ENCODE peak calls at places on chromosomes 6 and 20, in six cellular contexts. One of them, this sample, is unnamed. For H3K4me1, the result is how much of the 10 kb centered on the place peaks cover.

GRCh38 chr6:131023834-131024504 is 39.1 kb downstream of the EPB41L2 start:
- DNase-seq in stomach: no peak
- DNase-seq in right cardiac atrium: no peak
- DNase-seq in Panc1: no peak
- DNase-seq in psoas muscle: no peak
- DNase-seq in endothelial cell of umbilical vein: peak
- DNase-seq in this sample: no peak

GRCh38 chr20:45993197-45993951 is 15.3 kb upstream of the MMP9 start:
- DNase-seq in stomach: peak
- DNase-seq in psoas muscle: no peak
- DNase-seq in endothelial cell of umbilical vein: no peak
- DNase-seq in Panc1: no peak
- DNase-seq in right cardiac atrium: no peak
- DNase-seq in this sample: peak

GRCh38 chr6:16698988-16699868 is 62.0 kb downstream of the ATXN1 start:
- DNase-seq in stomach: no peak
- DNase-seq in psoas muscle: no peak
- DNase-seq in right cardiac atrium: no peak
- DNase-seq in endothelial cell of umbilical vein: no peak
- DNase-seq in Panc1: no peak
- DNase-seq in this sample: no peak

GRCh38 chr6:6730831-6731230 is 142.3 kb downstream of the LY86 start:
- DNase-seq in psoas muscle: peak
- DNase-seq in right cardiac atrium: peak
- DNase-seq in Panc1: no peak
- DNase-seq in endothelial cell of umbilical vein: peak
- DNase-seq in stomach: no peak
- DNase-seq in this sample: no peak

GRCh38 chr6:40344566-40345185 is 242.5 kb downstream of the LRFN2 start:
- DNase-seq in psoas muscle: no peak
- DNase-seq in Panc1: no peak
- DNase-seq in stomach: peak
- DNase-seq in endothelial cell of umbilical vein: no peak
- DNase-seq in right cardiac atrium: no peak
- DNase-seq in this sample: no peak

GRCh38 chr20:62709537-62709905 is 885 bp downstream of the NTSR1 start:
- DNase-seq in stomach: no peak
- DNase-seq in endothelial cell of umbilical vein: no peak
- DNase-seq in Panc1: no peak
- DNase-seq in right cardiac atrium: no peak
- DNase-seq in psoas muscle: no peak
- DNase-seq in this sample: no peak

GRCh38 chr20:24870876-24871275 is 78.2 kb upstream of the CST7 start:
- DNase-seq in psoas muscle: no peak
- DNase-seq in endothelial cell of umbilical vein: no peak
- DNase-seq in right cardiac atrium: no peak
- DNase-seq in Panc1: no peak
- DNase-seq in stomach: no peak
- DNase-seq in this sample: no peak

GRCh38 chr6:118495639-118496296 is 52.3 kb upstream of the PLN start:
- DNase-seq in right cardiac atrium: no peak
- DNase-seq in psoas muscle: no peak
- DNase-seq in endothelial cell of umbilical vein: peak
- DNase-seq in stomach: no peak
- DNase-seq in Panc1: no peak
- DNase-seq in this sample: no peak

GRCh38 chr20:37911838-37912273 is 8.9 kb downstream of the VSTM2L start:
- DNase-seq in Panc1: no peak
- DNase-seq in psoas muscle: peak
- DNase-seq in right cardiac atrium: peak
- DNase-seq in stomach: no peak
- DNase-seq in endothelial cell of umbilical vein: no peak
- DNase-seq in this sample: peak

GRCh38 chr6:154732824-154733609 is at the start of gene SCAF8:
- DNase-seq in right cardiac atrium: peak
- DNase-seq in stomach: peak
- DNase-seq in endothelial cell of umbilical vein: peak
- DNase-seq in psoas muscle: peak
- DNase-seq in Panc1: no peak
- DNase-seq in this sample: peak

GRCh38 chr6:166591026-166591425 is 4.5 kb upstream of the RAMACL start:
- DNase-seq in right cardiac atrium: no peak
- DNase-seq in endothelial cell of umbilical vein: no peak
- DNase-seq in psoas muscle: no peak
- DNase-seq in stomach: no peak
- DNase-seq in Panc1: no peak
- DNase-seq in this sample: no peak

GRCh38 chr6:160972111-160972510 is 19.5 kb upstream of the MAP3K4 start:
- DNase-seq in endothelial cell of umbilical vein: no peak
- DNase-seq in psoas muscle: no peak
- DNase-seq in right cardiac atrium: no peak
- DNase-seq in Panc1: no peak
- DNase-seq in stomach: no peak
- DNase-seq in this sample: no peak

GRCh38 chr6:166643907-166644590 is 17.0 kb upstream of the RPS6KA2 start:
- DNase-seq in stomach: no peak
- DNase-seq in Panc1: no peak
- DNase-seq in endothelial cell of umbilical vein: peak
- DNase-seq in psoas muscle: no peak
- DNase-seq in right cardiac atrium: no peak
- DNase-seq in this sample: no peak

GRCh38 chr20:6466065-6466810 is 301.2 kb upstream of the BMP2 start:
- DNase-seq in endothelial cell of umbilical vein: no peak
- DNase-seq in Panc1: peak
- DNase-seq in stomach: no peak
- DNase-seq in psoas muscle: no peak
- DNase-seq in right cardiac atrium: no peak
- DNase-seq in this sample: no peak

GRCh38 chr6:25635886-25636317 is 16.1 kb upstream of the SCGN start:
- DNase-seq in Panc1: no peak
- DNase-seq in psoas muscle: no peak
- DNase-seq in right cardiac atrium: no peak
- DNase-seq in endothelial cell of umbilical vein: no peak
- DNase-seq in stomach: no peak
- DNase-seq in this sample: peak

GRCh38 chr6:16670183-16670582 is 91.1 kb downstream of the ATXN1 start:
- DNase-seq in right cardiac atrium: peak
- DNase-seq in psoas muscle: peak
- DNase-seq in Panc1: no peak
- DNase-seq in stomach: no peak
- DNase-seq in endothelial cell of umbilical vein: no peak
- DNase-seq in this sample: peak

GRCh38 chr20:50546729-50547314 is 36.6 kb downstream of the PTPN1 start:
- DNase-seq in psoas muscle: no peak
- DNase-seq in Panc1: no peak
- DNase-seq in right cardiac atrium: no peak
- DNase-seq in endothelial cell of umbilical vein: no peak
- DNase-seq in stomach: no peak
- DNase-seq in this sample: peak

GRCh38 chr6:163179721-163180120 is 234.8 kb upstream of the QKI start:
- DNase-seq in right cardiac atrium: no peak
- DNase-seq in endothelial cell of umbilical vein: no peak
- DNase-seq in psoas muscle: no peak
- DNase-seq in stomach: no peak
- DNase-seq in Panc1: no peak
- DNase-seq in this sample: no peak

GRCh38 chr20:38610521-38610920 is 8.9 kb downstream of the ARHGAP40 start:
- DNase-seq in Panc1: no peak
- DNase-seq in right cardiac atrium: no peak
- DNase-seq in endothelial cell of umbilical vein: no peak
- DNase-seq in stomach: no peak
- DNase-seq in psoas muscle: no peak
- DNase-seq in this sample: no peak

GRCh38 chr6:21468487-21468886 is 125.1 kb upstream of the SOX4 start:
- DNase-seq in right cardiac atrium: no peak
- DNase-seq in stomach: no peak
- DNase-seq in psoas muscle: no peak
- DNase-seq in endothelial cell of umbilical vein: no peak
- DNase-seq in Panc1: no peak
- DNase-seq in this sample: no peak

GRCh38 chr6:34602318-34603111 is 46.4 kb upstream of the SPDEF start:
- DNase-seq in endothelial cell of umbilical vein: no peak
- DNase-seq in Panc1: no peak
- DNase-seq in psoas muscle: no peak
- DNase-seq in right cardiac atrium: no peak
- DNase-seq in stomach: no peak
- DNase-seq in this sample: peak

GRCh38 chr20:62887860-62888239 is 26.2 kb upstream of the TCFL5 start:
- DNase-seq in stomach: no peak
- DNase-seq in Panc1: no peak
- DNase-seq in right cardiac atrium: no peak
- DNase-seq in endothelial cell of umbilical vein: no peak
- DNase-seq in psoas muscle: peak
- DNase-seq in this sample: no peak

GRCh38 chr20:19824861-19825260 is 66.8 kb downstream of the RIN2 start:
- DNase-seq in Panc1: no peak
- DNase-seq in stomach: no peak
- DNase-seq in endothelial cell of umbilical vein: no peak
- DNase-seq in right cardiac atrium: no peak
- DNase-seq in psoas muscle: no peak
- DNase-seq in this sample: no peak

GRCh38 chr6:17881085-17881883 is 106.2 kb downstream of the KIF13A start:
- DNase-seq in right cardiac atrium: peak
- DNase-seq in endothelial cell of umbilical vein: no peak
- DNase-seq in psoas muscle: no peak
- DNase-seq in Panc1: no peak
- DNase-seq in stomach: peak
- DNase-seq in this sample: no peak
- H3K4me1 ChIP-seq in right cardiac atrium: under half
- H3K4me1 ChIP-seq in endothelial cell of umbilical vein: under half
- H3K4me1 ChIP-seq in psoas muscle: half or more
- H3K4me1 ChIP-seq in Panc1: under half
- H3K4me1 ChIP-seq in stomach: half or more
- H3K4me1 ChIP-seq in this sample: under half

GRCh38 chr6:79111549-79111948 is 33.5 kb upstream of the PHIP start:
- DNase-seq in psoas muscle: no peak
- DNase-seq in endothelial cell of umbilical vein: no peak
- DNase-seq in Panc1: no peak
- DNase-seq in right cardiac atrium: no peak
- DNase-seq in stomach: no peak
- DNase-seq in this sample: no peak
- H3K4me1 ChIP-seq in psoas muscle: under half
- H3K4me1 ChIP-seq in endothelial cell of umbilical vein: under half
- H3K4me1 ChIP-seq in Panc1: under half
- H3K4me1 ChIP-seq in right cardiac atrium: under half
- H3K4me1 ChIP-seq in stomach: under half
- H3K4me1 ChIP-seq in this sample: under half

GRCh38 chr20:10661261-10661660 is 12.5 kb downstream of the JAG1 start:
- DNase-seq in psoas muscle: no peak
- DNase-seq in endothelial cell of umbilical vein: no peak
- DNase-seq in Panc1: no peak
- DNase-seq in stomach: no peak
- DNase-seq in right cardiac atrium: no peak
- DNase-seq in this sample: no peak

GRCh38 chr20:10660661-10661060 is 13.1 kb downstream of the JAG1 start:
- DNase-seq in right cardiac atrium: no peak
- DNase-seq in endothelial cell of umbilical vein: no peak
- DNase-seq in psoas muscle: no peak
- DNase-seq in stomach: no peak
- DNase-seq in Panc1: no peak
- DNase-seq in this sample: no peak

GRCh38 chr20:10658051-10658823 is 15.6 kb downstream of the JAG1 start:
- DNase-seq in right cardiac atrium: no peak
- DNase-seq in psoas muscle: no peak
- DNase-seq in endothelial cell of umbilical vein: no peak
- DNase-seq in Panc1: no peak
- DNase-seq in stomach: no peak
- DNase-seq in this sample: no peak

GRCh38 chr20:10659651-10660601 is 13.9 kb downstream of the JAG1 start:
- DNase-seq in Panc1: no peak
- DNase-seq in endothelial cell of umbilical vein: no peak
- DNase-seq in stomach: no peak
- DNase-seq in psoas muscle: no peak
- DNase-seq in right cardiac atrium: no peak
- DNase-seq in this sample: peak

DNA sequence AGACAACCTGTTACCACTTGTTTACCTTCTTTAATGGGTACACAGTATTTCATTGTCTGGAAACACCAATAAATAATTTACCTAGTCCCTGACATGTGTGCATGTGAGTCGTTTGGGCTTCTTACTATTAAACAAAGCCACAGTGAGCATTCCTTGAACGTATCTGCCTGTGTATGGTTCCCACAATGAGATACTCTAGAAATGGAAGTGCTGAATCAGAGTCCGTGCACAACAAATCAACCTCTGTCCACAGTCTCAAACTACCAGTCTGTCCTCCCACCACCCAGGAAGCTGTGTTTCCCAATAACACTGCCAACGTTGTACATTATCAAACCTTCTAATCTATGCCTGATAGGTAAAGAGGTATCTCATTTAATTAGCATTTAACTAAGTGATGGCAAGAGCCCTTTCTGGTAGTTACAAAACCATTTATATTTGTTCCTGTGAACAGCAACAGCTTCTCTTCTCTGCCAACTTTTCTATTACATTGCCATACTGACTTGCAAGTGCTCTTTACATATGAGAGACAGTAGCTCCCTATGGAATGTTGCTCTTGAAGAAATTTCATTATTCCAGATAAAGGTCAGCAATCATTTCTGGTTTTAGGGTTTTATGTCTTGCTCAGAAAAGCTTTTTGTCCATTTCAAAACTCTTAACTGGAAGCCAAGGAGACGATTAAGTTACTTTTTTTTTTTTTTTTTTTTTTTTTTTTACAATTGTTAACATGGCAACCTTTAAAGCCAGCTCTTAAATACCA is 14.7 kb downstream of the JAG1 start:
- DNase-seq in psoas muscle: no peak
- DNase-seq in stomach: no peak
- DNase-seq in Panc1: no peak
- DNase-seq in right cardiac atrium: no peak
- DNase-seq in endothelial cell of umbilical vein: no peak
- DNase-seq in this sample: no peak
- H3K4me1 ChIP-seq in psoas muscle: half or more
- H3K4me1 ChIP-seq in stomach: half or more
- H3K4me1 ChIP-seq in Panc1: under half
- H3K4me1 ChIP-seq in right cardiac atrium: under half
- H3K4me1 ChIP-seq in endothelial cell of umbilical vein: under half
- H3K4me1 ChIP-seq in this sample: under half

GRCh38 chr6:136984578-136984977 is 60.2 kb downstream of the IL20RA start:
- DNase-seq in psoas muscle: no peak
- DNase-seq in stomach: no peak
- DNase-seq in Panc1: no peak
- DNase-seq in endothelial cell of umbilical vein: no peak
- DNase-seq in right cardiac atrium: no peak
- DNase-seq in this sample: no peak

GRCh38 chr6:136985502-136985901 is 59.3 kb downstream of the IL20RA start:
- DNase-seq in endothelial cell of umbilical vein: no peak
- DNase-seq in stomach: no peak
- DNase-seq in right cardiac atrium: no peak
- DNase-seq in psoas muscle: no peak
- DNase-seq in Panc1: no peak
- DNase-seq in this sample: no peak

GRCh38 chr6:136980070-136980469 is 58.0 kb downstream of the SLC35D3 start:
- DNase-seq in right cardiac atrium: no peak
- DNase-seq in Panc1: no peak
- DNase-seq in stomach: no peak
- DNase-seq in endothelial cell of umbilical vein: no peak
- DNase-seq in psoas muscle: no peak
- DNase-seq in this sample: no peak

GRCh38 chr6:136983692-136984091 is 61.1 kb downstream of the IL20RA start:
- DNase-seq in Panc1: no peak
- DNase-seq in stomach: no peak
- DNase-seq in right cardiac atrium: no peak
- DNase-seq in endothelial cell of umbilical vein: no peak
- DNase-seq in psoas muscle: no peak
- DNase-seq in this sample: no peak

GRCh38 chr6:136982928-136983327 is 60.8 kb downstream of the SLC35D3 start:
- DNase-seq in right cardiac atrium: no peak
- DNase-seq in stomach: no peak
- DNase-seq in endothelial cell of umbilical vein: no peak
- DNase-seq in Panc1: no peak
- DNase-seq in psoas muscle: no peak
- DNase-seq in this sample: no peak
- H3K4me1 ChIP-seq in right cardiac atrium: under half
- H3K4me1 ChIP-seq in stomach: under half
- H3K4me1 ChIP-seq in endothelial cell of umbilical vein: under half
- H3K4me1 ChIP-seq in Panc1: under half
- H3K4me1 ChIP-seq in psoas muscle: under half
- H3K4me1 ChIP-seq in this sample: under half